ENCODE peak calls at places on chromosomes 12 and 14, in seven cellular contexts. J, M, O, F, G, N and X are unnamed samples.

GRCh38 chr12:2039034-2039433 is 13.8 kb upstream of the CACNA1C start:
- DNase-seq in M (no peak), G (no peak), J (no peak), F (no peak), O (no peak), N (no peak), X (no peak)

GRCh38 chr12:65100140-65100539 is 21.0 kb downstream of the WIF1 start:
- DNase-seq in G (no peak), M (no peak), N (no peak), J (peak; percentile 42), O (no peak), F (no peak), X (no peak)

GRCh38 chr12:31773223-31773750 is 44.5 kb upstream of the AMN1 start:
- DNase-seq in M (no peak), G (peak; percentile 55), J (peak; percentile 68), F (no peak), O (no peak), N (no peak), X (no peak)

GRCh38 chr14:91415794-91416743 is 1.6 kb downstream of the CCDC88C start:
- DNase-seq in N (no peak), G (no peak), O (no peak), J (no peak), F (no peak), M (no peak), X (no peak)

GRCh38 chr12:53060064-53060720 is 10.3 kb downstream of the TNS2 start:
- DNase-seq in G (no peak), O (no peak), M (no peak), N (no peak), J (no peak), F (no peak), X (no peak)

GRCh38 chr12:124335426-124336183 is 40.7 kb downstream of the RFLNA start:
- DNase-seq in F (no peak), M (no peak), N (no peak), J (no peak), O (no peak), G (no peak), X (no peak)

GRCh38 chr14:95756751-95757150 is 42.8 kb upstream of the TCL1A start:
- DNase-seq in F (no peak), M (no peak), J (no peak), G (no peak), N (no peak), O (no peak), X (no peak)

GRCh38 chr12:6390084-6390799 is 6.3 kb downstream of the LTBR start:
- DNase-seq in O (no peak), F (no peak), J (no peak), M (no peak), N (no peak), G (no peak), X (no peak)

GRCh38 chr14:47277703-47278102 is 397.7 kb downstream of the MDGA2 start:
- DNase-seq in J (peak; percentile 72), N (no peak), M (no peak), G (peak; percentile 25), F (no peak), O (no peak), X (no peak)

GRCh38 chr12:47715393-47715876 is 9.6 kb upstream of the RPAP3 start:
- DNase-seq in F (peak; percentile 79), O (peak; percentile 79), M (peak; percentile 71), N (peak; percentile 70), G (peak; percentile 76), J (peak; percentile 89), X (peak; percentile 84)

GRCh38 chr12:116319851-116320621 is 42.5 kb upstream of the MED13L start:
- DNase-seq in O (no peak), G (peak; percentile 91), M (peak; percentile 96), F (no peak), J (no peak), N (peak; percentile 60), X (no peak)

GRCh38 chr14:30998100-30998706 is 27.2 kb upstream of the AP4S1 start:
- DNase-seq in G (no peak), N (no peak), M (no peak), J (peak; percentile 86), F (no peak), O (no peak), X (no peak)

GRCh38 chr12:47360771-47361388 is 281.1 kb upstream of the AMIGO2 start:
- DNase-seq in N (no peak), M (no peak), G (peak; percentile 15), F (no peak), J (peak; percentile 78), O (no peak), X (no peak)

GRCh38 chr14:72253503-72253902 is 321.3 kb downstream of the RGS6 start:
- DNase-seq in G (no peak), F (no peak), M (no peak), N (no peak), J (peak; percentile 30), O (no peak), X (no peak)

GRCh38 chr12:124007356-124007755 is 34.3 kb downstream of the ZNF664 start:
- DNase-seq in N (no peak), F (no peak), M (no peak), G (no peak), O (no peak), J (no peak), X (no peak)

GRCh38 chr12:77231548-77231947 is 166.2 kb upstream of the E2F7 start:
- DNase-seq in N (no peak), O (no peak), M (peak; percentile 55), J (no peak), F (no peak), G (peak; percentile 5), X (no peak)

GRCh38 chr14:94115068-94115591 is 4.6 kb downstream of the IFI27 start:
- DNase-seq in F (no peak), G (no peak), O (no peak), N (no peak), M (no peak), J (no peak), X (no peak)

GRCh38 chr14:20655851-20656250 is 14.4 kb upstream of the OR6S1 start:
- DNase-seq in J (peak; percentile 37), N (no peak), O (no peak), F (no peak), M (no peak), G (no peak), X (no peak)

GRCh38 chr14:23294734-23295561 is 7.7 kb downstream of the PPP1R3E start:
- DNase-seq in F (peak; percentile 56), J (peak; percentile 65), O (peak; percentile 43), M (peak; percentile 51), G (peak; percentile 61), N (peak; percentile 48), X (peak; percentile 51)

GRCh38 chr14:62957562-62957961 is 87.7 kb downstream of the KCNH5 start:
- DNase-seq in O (no peak), G (peak; percentile 54), N (no peak), J (no peak), F (no peak), M (peak; percentile 99), X (no peak)

GRCh38 chr12:44405267-44405666 is 470.8 kb downstream of the NELL2 start:
- DNase-seq in O (peak; percentile 39), N (no peak), J (peak; percentile 36), F (no peak), G (no peak), M (no peak), X (no peak)

GRCh38 chr14:97077687-97078086 is 280.5 kb downstream of the VRK1 start:
- DNase-seq in F (no peak), M (no peak), O (no peak), J (no peak), N (peak; percentile 0), G (no peak), X (no peak)

GRCh38 chr12:40375076-40375475 is 150.3 kb downstream of the LRRK2 start:
- DNase-seq in F (no peak), N (no peak), G (no peak), J (peak; percentile 4), O (no peak), M (peak; percentile 0), X (no peak)

GRCh38 chr12:114248527-114248926 is 157.4 kb downstream of the TBX5 start:
- DNase-seq in F (no peak), G (no peak), N (peak; percentile 28), M (no peak), O (no peak), J (no peak), X (no peak)

GRCh38 chr12:132222096-132222807 is 78.0 kb downstream of the NOC4L start:
- DNase-seq in M (peak; percentile 2), J (peak; percentile 90), N (peak; percentile 70), F (no peak), G (peak; percentile 6), O (no peak), X (peak; percentile 44)

GRCh38 chr14:57732886-57733285 is 133.0 kb downstream of the SLC35F4 start:
- DNase-seq in M (no peak), N (no peak), J (no peak), O (no peak), F (no peak), G (no peak), X (no peak)

GRCh38 chr14:25570483-25570882 is 520.5 kb upstream of the STXBP6 start:
- DNase-seq in M (no peak), G (no peak), J (no peak), F (no peak), O (no peak), N (no peak), X (no peak)

GRCh38 chr14:89673499-89674225 is 256.6 kb upstream of the FOXN3 start:
- DNase-seq in F (no peak), N (peak; percentile 76), M (peak; percentile 66), O (no peak), J (no peak), G (peak; percentile 14), X (no peak)

GRCh38 chr14:94116701-94117100 is 6.2 kb downstream of the IFI27 start:
- DNase-seq in J (no peak), G (no peak), F (no peak), M (no peak), O (no peak), N (no peak), X (no peak)

GRCh38 chr14:99427632-99428315 is 52.9 kb downstream of the SETD3 start:
- DNase-seq in G (peak; percentile 97), M (peak; percentile 56), J (peak; percentile 76), N (peak; percentile 59), O (no peak), F (no peak), X (no peak)

GRCh38 chr14:55316528-55316927 is 45.3 kb downstream of the FBXO34 start:
- DNase-seq in O (no peak), J (no peak), F (no peak), M (no peak), G (no peak), N (no peak), X (no peak)
- H2AK5ac ChIP-seq in O (no peak overlapping the region), J (no peak overlapping the region), F (no peak overlapping the region), M (no peak overlapping the region), G (no peak overlapping the region), N (no peak overlapping the region), X (no peak overlapping the region)

GRCh38 chr12:92164712-92165111 is 19.1 kb upstream of the BTG1 start:
- DNase-seq in F (no peak), O (no peak), M (no peak), G (no peak), J (no peak), N (no peak), X (no peak)
- H3K23ac ChIP-seq in F (no peak overlapping the region), O (no peak overlapping the region), M (no peak overlapping the region), G (no peak overlapping the region), J (no peak overlapping the region), N (no peak overlapping the region), X (no peak overlapping the region)

GRCh38 chr14:103834956-103835355 is 12.4 kb downstream of the PPP1R13B start:
- DNase-seq in F (no peak), J (no peak), G (no peak), M (no peak), N (no peak), O (no peak), X (no peak)
- H2AK5ac ChIP-seq in F (no peak overlapping the region), J (no peak overlapping the region), G (no peak overlapping the region), M (no peak overlapping the region), N (no peak overlapping the region), O (no peak overlapping the region), X (no peak overlapping the region)

GRCh38 chr14:32128703-32129102 is 51.6 kb downstream of the ARHGAP5 start:
- DNase-seq in O (no peak), N (no peak), M (no peak), J (no peak), G (no peak), F (no peak), X (no peak)
- H3K23ac ChIP-seq in O (no peak overlapping the region), N (no peak overlapping the region), M (no peak overlapping the region), J (no peak overlapping the region), G (no peak overlapping the region), F (no peak overlapping the region), X (no peak overlapping the region)